ENCODE peak calls at places on chromosomes 1 and 21, in eight cellular contexts. P is HCT116, M is left ventricle myocardium inferior, D is neural progenitor cell, I is GM23338, C is AG10803, V is ovary, E is AG09309. S is an unnamed sample.

GRCh38 chr1:12618661-12619395 is 818 bp upstream of the DHRS3 start:
- DNase-seq in P (peak), M (peak), D (peak), I (peak), C (peak), V (peak), E (peak), S (peak)

GRCh38 chr1:37634554-37635308 is at the start of gene RSPO1:
- DNase-seq in P (no peak), M (no peak), D (peak), I (peak), C (peak), V (peak), E (no peak), S (peak)

GRCh38 chr1:192382758-192383157 is 66.0 kb downstream of the RGS21 start:
- DNase-seq in P (no peak), M (no peak), D (peak), I (no peak), C (no peak), V (no peak), E (no peak), S (no peak)

GRCh38 chr1:227472772-227473171 is 90.6 kb upstream of the ZNF678 start:
- DNase-seq in P (no peak), M (no peak), D (no peak), I (no peak), C (no peak), V (no peak), E (no peak), S (no peak)

GRCh38 chr1:65422241-65423203 is 2.1 kb downstream of the LEPR start:
- DNase-seq in P (no peak), M (no peak), D (no peak), I (no peak), C (peak), V (no peak), E (no peak), S (peak)

GRCh38 chr1:218658899-218659298 is 313.8 kb downstream of the TGFB2 start:
- DNase-seq in P (no peak), M (no peak), D (no peak), I (no peak), C (peak), V (no peak), E (no peak), S (peak)

GRCh38 chr1:10610901-10611600 is 136.3 kb downstream of the PEX14 start:
- DNase-seq in P (no peak), M (no peak), D (no peak), I (no peak), C (peak), V (no peak), E (no peak), S (no peak)

GRCh38 chr1:177780096-177780700 is 189.7 kb downstream of the SEC16B start:
- DNase-seq in P (peak), M (no peak), D (peak), I (peak), C (peak), V (no peak), E (peak), S (peak)

GRCh38 chr1:167904641-167905040 is 9.3 kb downstream of the ADCY10 start:
- DNase-seq in P (no peak), M (no peak), D (no peak), I (no peak), C (peak), V (no peak), E (no peak), S (peak)

GRCh38 chr1:157315544-157315943 is 177.3 kb upstream of the ETV3 start:
- DNase-seq in P (no peak), M (no peak), D (no peak), I (no peak), C (no peak), V (no peak), E (no peak), S (no peak)

GRCh38 chr1:233656032-233656620 is 42.2 kb downstream of the KCNK1 start:
- DNase-seq in P (no peak), M (no peak), D (no peak), I (no peak), C (no peak), V (no peak), E (no peak), S (no peak)

DNA sequence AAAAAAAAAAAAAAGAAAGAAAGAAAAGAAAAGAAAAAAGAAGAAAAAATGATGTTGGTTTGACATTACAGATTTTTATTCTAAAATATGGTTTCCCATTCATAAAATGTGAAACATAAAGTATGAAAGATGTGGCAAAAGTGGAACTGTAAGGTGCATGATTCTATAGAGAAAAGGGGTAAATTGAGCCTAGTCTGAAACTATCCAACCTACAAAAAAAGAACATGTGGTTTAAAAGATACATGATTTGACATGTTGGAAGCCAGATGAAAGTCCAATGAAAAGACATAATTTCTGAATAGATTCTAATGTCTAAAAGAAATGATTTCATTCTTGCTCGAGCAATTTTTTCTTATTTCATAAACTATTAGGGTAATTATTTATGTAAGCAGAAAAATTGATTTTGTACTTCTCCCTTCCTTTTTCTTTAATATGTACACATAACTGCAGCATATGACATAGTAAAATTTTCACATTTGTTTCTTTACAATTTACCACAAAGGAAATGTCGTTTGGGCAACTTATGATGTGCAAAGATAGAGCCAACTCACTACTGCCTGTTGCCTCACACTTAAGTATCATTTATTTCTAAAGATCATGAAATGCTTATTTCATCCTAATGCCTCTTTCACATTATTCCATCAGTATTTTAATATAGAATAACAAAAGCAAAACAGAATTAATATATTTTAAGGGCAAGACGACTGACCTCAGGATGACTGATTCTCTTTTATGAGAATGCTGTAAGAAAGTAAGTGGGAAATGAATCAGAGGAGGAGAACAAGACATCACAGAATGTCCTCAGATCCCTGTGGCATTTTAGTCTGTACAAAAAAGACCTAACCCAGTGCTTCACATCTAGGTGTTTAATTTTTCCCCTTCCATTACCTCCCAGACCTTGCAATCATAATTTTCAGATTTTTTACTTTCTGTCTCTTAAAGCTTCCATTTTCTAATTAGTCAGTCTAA is 165.8 kb upstream of the HMCN1 start:
- DNase-seq in P (no peak), M (no peak), D (no peak), I (no peak), C (no peak), V (no peak), E (no peak), S (no peak)
- TF ChIP-seq CTCF in P (no peak), M (no peak), D (no peak), I (no peak), C (no peak), V (no peak), E (no peak), S (no peak)

GRCh38 chr1:21621761-21622436 is 47.3 kb downstream of the RAP1GAP start:
- DNase-seq in P (no peak), M (no peak), D (no peak), I (no peak), C (no peak), V (peak), E (no peak), S (no peak)
- H3K4me3 ChIP-seq in P (peak), M (peak), D (peak), I (peak), C (no peak), V (no peak), E (no peak), S (no peak)

GRCh38 chr1:219993554-219994433 is 52.5 kb downstream of the EPRS1 start:
- DNase-seq in P (no peak), M (no peak), D (no peak), I (no peak), C (peak), V (no peak), E (no peak), S (peak)

GRCh38 chr1:219991511-219991810 is 54.8 kb downstream of the EPRS1 start:
- DNase-seq in P (no peak), M (no peak), D (no peak), I (no peak), C (no peak), V (no peak), E (no peak), S (no peak)

GRCh38 chr1:219988387-219988786 is 57.9 kb downstream of the EPRS1 start:
- DNase-seq in P (no peak), M (no peak), D (no peak), I (no peak), C (no peak), V (no peak), E (no peak), S (no peak)

GRCh38 chr1:219988818-219989217 is 57.5 kb downstream of the EPRS1 start:
- DNase-seq in P (no peak), M (no peak), D (no peak), I (no peak), C (no peak), V (no peak), E (no peak), S (no peak)

GRCh38 chr1:219990782-219991510 is 55.4 kb downstream of the EPRS1 start:
- DNase-seq in P (peak), M (no peak), D (peak), I (peak), C (peak), V (no peak), E (no peak), S (peak)
- TF ChIP-seq CTCF in P (peak), M (peak), D (peak), I (no peak), C (peak), V (no peak), E (peak), S (peak)

GRCh38 chr21:29943885-29944284 is 4.1 kb upstream of the GRIK1 start:
- DNase-seq in P (no peak), M (no peak), D (peak), I (peak), C (no peak), V (no peak), E (no peak), S (peak)

GRCh38 chr21:29942033-29942432 is 2.2 kb upstream of the GRIK1 start:
- DNase-seq in P (no peak), M (no peak), D (no peak), I (no peak), C (no peak), V (no peak), E (no peak), S (no peak)

GRCh38 chr21:29938968-29939858 is 583 bp downstream of the GRIK1 start:
- DNase-seq in P (no peak), M (no peak), D (peak), I (peak), C (no peak), V (peak), E (no peak), S (peak)

GRCh38 chr21:29940993-29941392 is 1.2 kb upstream of the GRIK1 start:
- DNase-seq in P (no peak), M (no peak), D (no peak), I (no peak), C (no peak), V (no peak), E (no peak), S (no peak)

DNA sequence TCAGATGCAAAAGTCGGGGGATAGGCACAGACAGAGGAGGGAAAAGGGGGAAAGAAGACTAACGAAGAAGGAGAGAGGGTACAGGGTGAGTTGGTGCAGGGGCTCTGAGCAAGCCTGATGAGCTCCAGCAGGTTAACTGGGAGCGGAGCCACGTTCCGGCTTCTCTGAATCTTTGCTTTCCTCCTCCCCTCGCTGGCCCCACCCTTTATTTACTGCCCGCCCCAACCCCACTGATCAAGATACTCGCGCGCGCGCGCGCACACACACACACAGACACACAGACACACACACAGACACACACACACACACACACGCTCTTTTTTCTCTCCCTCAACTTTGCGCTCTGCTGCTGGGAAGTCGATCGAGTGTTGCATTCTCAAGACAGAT is at the start of gene GRIK1:
- DNase-seq in P (no peak), M (no peak), D (peak), I (peak), C (no peak), V (no peak), E (no peak), S (peak)
- H3K4me3 ChIP-seq in P (no peak), M (peak), D (peak), I (peak), C (peak), V (no peak), E (no peak), S (peak)

GRCh38 chr1:6002714-6003501 is 10.7 kb upstream of the NPHP4 start:
- DNase-seq in P (no peak), M (peak), D (no peak), I (peak), C (no peak), V (no peak), E (no peak), S (no peak)
- TF ChIP-seq CTCF in P (no peak), M (peak), D (no peak), I (peak), C (no peak), V (no peak), E (no peak), S (no peak)

DNA sequence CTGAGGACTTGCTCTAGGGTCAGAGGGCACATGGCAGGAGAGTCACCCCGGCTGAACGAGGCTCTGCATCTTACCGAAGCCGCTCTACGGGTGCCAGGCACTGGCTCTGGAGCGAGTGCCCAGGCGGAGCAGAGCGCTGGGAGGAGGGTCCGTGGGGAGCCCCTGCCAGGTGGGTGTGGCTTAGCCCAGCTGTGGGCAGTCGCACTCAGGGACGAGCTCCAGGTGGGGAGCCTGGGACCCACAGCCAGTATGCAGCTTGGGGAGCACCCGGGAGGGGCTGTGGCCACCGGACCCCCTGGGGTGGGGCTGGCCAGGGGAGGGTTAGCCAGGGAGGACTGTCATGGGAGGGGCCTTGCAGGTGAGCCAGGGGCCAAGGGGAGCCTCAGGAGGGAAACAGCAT is 3.8 kb downstream of the AGRN start:
- DNase-seq in P (no peak), M (no peak), D (no peak), I (peak), C (no peak), V (no peak), E (no peak), S (no peak)
- H3K4me3 ChIP-seq in P (peak), M (no peak), D (no peak), I (no peak), C (no peak), V (no peak), E (no peak), S (no peak)

GRCh38 chr1:197692965-197693364 is 82.3 kb downstream of the DENND1B start:
- DNase-seq in P (peak), M (no peak), D (no peak), I (no peak), C (peak), V (no peak), E (peak), S (peak)
- TF ChIP-seq CTCF in P (peak), M (peak), D (no peak), I (no peak), C (peak), V (no peak), E (peak), S (peak)

GRCh38 chr1:154970631-154971340 is at the start of gene SHC1:
- DNase-seq in P (no peak), M (peak), D (peak), I (peak), C (peak), V (peak), E (peak), S (peak)

GRCh38 chr1:154967331-154967950 is 3.1 kb downstream of the SHC1 start:
- DNase-seq in P (no peak), M (no peak), D (no peak), I (no peak), C (no peak), V (no peak), E (no peak), S (no peak)

GRCh38 chr1:154969741-154970452 is 650 bp downstream of the SHC1 start:
- DNase-seq in P (no peak), M (peak), D (peak), I (no peak), C (no peak), V (peak), E (no peak), S (peak)

GRCh38 chr1:154968731-154969130 is 1.8 kb downstream of the SHC1 start:
- DNase-seq in P (no peak), M (no peak), D (no peak), I (no peak), C (no peak), V (no peak), E (no peak), S (no peak)

GRCh38 chr1:154969246-154969645 is 1.3 kb downstream of the SHC1 start:
- DNase-seq in P (no peak), M (no peak), D (no peak), I (no peak), C (no peak), V (no peak), E (no peak), S (no peak)
- H3K4me3 ChIP-seq in P (peak), M (peak), D (peak), I (peak), C (peak), V (peak), E (peak), S (peak)

GRCh38 chr1:210144736-210145135 is 87.9 kb upstream of the SERTAD4 start:
- DNase-seq in P (no peak), M (no peak), D (no peak), I (no peak), C (no peak), V (no peak), E (no peak), S (no peak)

DNA sequence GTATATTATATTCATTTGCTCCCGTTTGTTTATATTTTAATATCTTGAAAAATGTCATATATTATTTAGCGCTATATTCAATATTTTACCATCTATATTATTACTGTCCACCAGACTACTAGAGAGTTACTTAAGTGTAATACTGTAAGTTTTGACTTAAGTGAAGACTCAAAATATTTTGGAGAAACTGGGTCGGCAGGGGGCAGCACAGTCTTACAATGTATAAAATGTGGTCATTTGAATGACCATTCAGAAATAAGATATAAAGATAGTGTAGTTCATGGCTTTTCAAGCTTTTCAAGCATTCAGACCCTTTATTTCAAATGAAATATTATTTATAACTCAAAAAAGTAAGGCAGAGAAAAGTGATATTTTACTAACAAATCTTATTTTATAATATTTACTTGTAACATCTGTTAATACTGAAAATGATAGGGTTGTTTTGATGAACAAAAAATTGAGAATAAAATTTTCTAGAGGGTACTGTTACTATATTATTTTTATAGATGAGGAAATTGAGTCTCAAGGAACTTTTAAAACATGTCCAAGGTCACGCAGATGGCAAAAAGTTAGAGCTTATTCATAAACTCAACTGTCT is 89.0 kb upstream of the SERTAD4 start:
- DNase-seq in P (peak), M (peak), D (peak), I (peak), C (peak), V (peak), E (no peak), S (peak)
- TF ChIP-seq CTCF in P (peak), M (peak), D (peak), I (peak), C (peak), V (peak), E (peak), S (peak)

GRCh38 chr1:53738205-53739108 is 507 bp downstream of the GLIS1 start:
- DNase-seq in P (no peak), M (no peak), D (peak), I (peak), C (no peak), V (peak), E (no peak), S (peak)
- H3K4me3 ChIP-seq in P (peak), M (peak), D (peak), I (peak), C (peak), V (peak), E (peak), S (peak)